ENCODE peak calls at places on chromosomes 1 and 21, in five cellular contexts. One of them, this sample, is unnamed.

GRCh38 chr1:182200025-182200814 is 138.7 kb upstream of the ZNF648 start:
- DNase-seq in psoas muscle: no peak
- DNase-seq in right cardiac atrium: no peak
- DNase-seq in tibial nerve: no peak
- DNase-seq in GM23248: no peak
- DNase-seq in this sample: no peak

GRCh38 chr1:20814472-20814871 is 27.4 kb upstream of the HP1BP3 start:
- DNase-seq in psoas muscle: no peak
- DNase-seq in right cardiac atrium: no peak
- DNase-seq in tibial nerve: no peak
- DNase-seq in GM23248: no peak
- DNase-seq in this sample: no peak

GRCh38 chr21:21137986-21138385 is 139.8 kb downstream of the NCAM2 start:
- DNase-seq in psoas muscle: no peak
- DNase-seq in right cardiac atrium: no peak
- DNase-seq in tibial nerve: no peak
- DNase-seq in GM23248: no peak
- DNase-seq in this sample: no peak

GRCh38 chr1:1361233-1361981 is 3.1 kb upstream of the MXRA8 start:
- DNase-seq in psoas muscle: peak
- DNase-seq in right cardiac atrium: peak
- DNase-seq in tibial nerve: no peak
- DNase-seq in GM23248: no peak
- DNase-seq in this sample: no peak

GRCh38 chr1:59025201-59025600 is 241.4 kb upstream of the JUN start:
- DNase-seq in psoas muscle: no peak
- DNase-seq in right cardiac atrium: no peak
- DNase-seq in tibial nerve: no peak
- DNase-seq in GM23248: peak
- DNase-seq in this sample: no peak

GRCh38 chr1:4590766-4591165 is 63.6 kb upstream of the AJAP1 start:
- DNase-seq in psoas muscle: no peak
- DNase-seq in right cardiac atrium: no peak
- DNase-seq in tibial nerve: no peak
- DNase-seq in GM23248: no peak
- DNase-seq in this sample: no peak

GRCh38 chr1:87330201-87330953 is 1.7 kb downstream of the LMO4 start:
- DNase-seq in psoas muscle: no peak
- DNase-seq in right cardiac atrium: peak
- DNase-seq in tibial nerve: no peak
- DNase-seq in GM23248: peak
- DNase-seq in this sample: no peak

GRCh38 chr1:41662656-41663437 is 178.4 kb upstream of the EDN2 start:
- DNase-seq in psoas muscle: peak
- DNase-seq in right cardiac atrium: peak
- DNase-seq in tibial nerve: no peak
- DNase-seq in GM23248: peak
- DNase-seq in this sample: no peak

GRCh38 chr21:41361786-41362604 is at the start of gene MX2:
- DNase-seq in psoas muscle: peak
- DNase-seq in right cardiac atrium: peak
- DNase-seq in tibial nerve: peak
- DNase-seq in GM23248: peak
- DNase-seq in this sample: no peak

GRCh38 chr1:125087247-125087646 is 3902.5 kb downstream of the SRGAP2C start:
- DNase-seq in psoas muscle: peak
- DNase-seq in right cardiac atrium: no peak
- DNase-seq in tibial nerve: no peak
- DNase-seq in GM23248: no peak
- DNase-seq in this sample: no peak

GRCh38 chr1:22963044-22963677 is 9.5 kb downstream of the LACTBL1 start:
- DNase-seq in psoas muscle: no peak
- DNase-seq in right cardiac atrium: no peak
- DNase-seq in tibial nerve: no peak
- DNase-seq in GM23248: no peak
- DNase-seq in this sample: no peak

GRCh38 chr1:3519301-3519885 is 64.9 kb downstream of the ARHGEF16 start:
- DNase-seq in psoas muscle: no peak
- DNase-seq in right cardiac atrium: no peak
- DNase-seq in tibial nerve: no peak
- DNase-seq in GM23248: no peak
- DNase-seq in this sample: no peak
- H3K27ac ChIP-seq in psoas muscle: no peak
- H3K27ac ChIP-seq in right cardiac atrium: no peak
- H3K27ac ChIP-seq in tibial nerve: no peak
- H3K27ac ChIP-seq in GM23248: no peak
- H3K27ac ChIP-seq in this sample: no peak

DNA sequence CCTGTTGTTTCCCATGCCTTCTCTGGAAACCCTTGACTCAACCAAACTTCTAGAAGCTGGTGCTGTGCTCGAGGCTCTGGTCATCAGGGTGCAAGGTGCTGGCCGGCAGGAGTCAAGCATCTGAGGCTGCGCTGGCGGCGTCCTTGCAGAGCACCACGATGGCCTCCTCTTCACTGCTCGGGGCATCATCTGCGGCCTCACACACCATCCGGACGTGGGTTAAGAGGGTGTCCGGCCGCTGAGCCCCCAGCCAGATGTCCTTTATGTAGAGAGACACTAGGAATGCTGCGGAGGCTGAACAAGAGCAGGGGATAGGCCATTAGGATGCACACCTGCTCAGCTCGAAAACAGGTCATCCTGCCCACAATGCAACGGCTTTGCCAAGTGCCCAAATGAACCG is 16.2 kb downstream of the MRAP start:
- DNase-seq in psoas muscle: no peak
- DNase-seq in right cardiac atrium: no peak
- DNase-seq in tibial nerve: no peak
- DNase-seq in GM23248: no peak
- DNase-seq in this sample: no peak
- H3K27ac ChIP-seq in psoas muscle: no peak
- H3K27ac ChIP-seq in right cardiac atrium: no peak
- H3K27ac ChIP-seq in tibial nerve: no peak
- H3K27ac ChIP-seq in GM23248: no peak
- H3K27ac ChIP-seq in this sample: no peak

DNA sequence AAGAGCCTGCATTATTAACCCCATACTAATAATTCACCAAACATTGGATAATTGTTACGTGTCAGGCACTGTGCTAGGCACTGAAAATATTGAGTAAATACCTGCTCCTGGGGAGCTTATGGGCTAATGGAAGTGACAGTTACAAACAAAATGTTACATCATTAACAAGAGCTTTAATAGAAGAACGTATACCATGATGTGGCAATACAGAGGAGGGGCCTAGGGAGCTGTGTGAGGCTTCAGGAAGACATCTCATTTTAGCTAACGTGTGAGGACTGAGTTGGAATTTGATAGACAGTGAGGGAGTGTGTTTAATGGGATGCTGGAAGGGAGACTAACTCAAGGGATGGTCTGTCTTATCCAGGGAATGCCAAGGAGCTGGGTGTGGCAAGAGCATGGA is 16.5 kb upstream of the TSPAN2 start:
- DNase-seq in psoas muscle: no peak
- DNase-seq in right cardiac atrium: no peak
- DNase-seq in tibial nerve: no peak
- DNase-seq in GM23248: no peak
- DNase-seq in this sample: no peak
- H3K27ac ChIP-seq in psoas muscle: no peak
- H3K27ac ChIP-seq in right cardiac atrium: no peak
- H3K27ac ChIP-seq in tibial nerve: no peak
- H3K27ac ChIP-seq in GM23248: no peak
- H3K27ac ChIP-seq in this sample: no peak

DNA sequence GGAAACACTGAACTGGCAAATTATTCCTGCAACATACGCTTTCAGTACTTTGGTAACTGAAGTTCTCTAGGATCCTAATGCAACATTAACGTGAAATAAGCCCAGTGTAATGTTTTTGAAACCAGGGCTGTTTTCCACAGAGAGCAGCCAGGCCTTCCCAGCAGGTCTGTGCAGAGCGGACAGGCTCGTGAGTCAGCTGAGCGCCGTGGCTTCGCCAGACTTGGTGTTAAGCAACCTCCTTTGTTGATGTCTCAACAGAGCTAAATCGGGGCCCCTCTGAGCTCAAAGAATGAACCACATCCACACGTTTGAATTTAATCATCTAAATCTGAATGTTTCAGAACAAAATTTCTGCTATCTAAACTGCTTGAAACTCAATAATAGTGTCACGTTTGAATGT is 181.8 kb upstream of the FMN2 start:
- DNase-seq in psoas muscle: peak
- DNase-seq in right cardiac atrium: no peak
- DNase-seq in tibial nerve: no peak
- DNase-seq in GM23248: peak
- DNase-seq in this sample: no peak
- H3K27ac ChIP-seq in psoas muscle: no peak
- H3K27ac ChIP-seq in right cardiac atrium: no peak
- H3K27ac ChIP-seq in tibial nerve: no peak
- H3K27ac ChIP-seq in GM23248: peak
- H3K27ac ChIP-seq in this sample: no peak

GRCh38 chr1:91828583-91829281 is 57.2 kb downstream of the TGFBR3 start:
- DNase-seq in psoas muscle: no peak
- DNase-seq in right cardiac atrium: no peak
- DNase-seq in tibial nerve: no peak
- DNase-seq in GM23248: no peak
- DNase-seq in this sample: no peak

GRCh38 chr1:91828007-91828321 is 58.0 kb downstream of the TGFBR3 start:
- DNase-seq in psoas muscle: no peak
- DNase-seq in right cardiac atrium: no peak
- DNase-seq in tibial nerve: no peak
- DNase-seq in GM23248: no peak
- DNase-seq in this sample: no peak

GRCh38 chr1:91830242-91831131 is 55.5 kb downstream of the TGFBR3 start:
- DNase-seq in psoas muscle: peak
- DNase-seq in right cardiac atrium: peak
- DNase-seq in tibial nerve: peak
- DNase-seq in GM23248: peak
- DNase-seq in this sample: no peak

GRCh38 chr1:91829293-91830153 is 56.4 kb downstream of the TGFBR3 start:
- DNase-seq in psoas muscle: no peak
- DNase-seq in right cardiac atrium: no peak
- DNase-seq in tibial nerve: no peak
- DNase-seq in GM23248: no peak
- DNase-seq in this sample: no peak

GRCh38 chr1:91831132-91831930 is 54.6 kb downstream of the TGFBR3 start:
- DNase-seq in psoas muscle: no peak
- DNase-seq in right cardiac atrium: no peak
- DNase-seq in tibial nerve: no peak
- DNase-seq in GM23248: no peak
- DNase-seq in this sample: no peak
- H3K27ac ChIP-seq in psoas muscle: peak
- H3K27ac ChIP-seq in right cardiac atrium: peak
- H3K27ac ChIP-seq in tibial nerve: peak
- H3K27ac ChIP-seq in GM23248: no peak
- H3K27ac ChIP-seq in this sample: no peak

GRCh38 chr1:160094291-160094625 is 4.2 kb downstream of the IGSF8 start:
- DNase-seq in psoas muscle: no peak
- DNase-seq in right cardiac atrium: no peak
- DNase-seq in tibial nerve: no peak
- DNase-seq in GM23248: no peak
- DNase-seq in this sample: no peak
- H3K27ac ChIP-seq in psoas muscle: no peak
- H3K27ac ChIP-seq in right cardiac atrium: no peak
- H3K27ac ChIP-seq in tibial nerve: no peak
- H3K27ac ChIP-seq in GM23248: no peak
- H3K27ac ChIP-seq in this sample: no peak

This sample was measured in iPS DF 6.9.